ENCODE peak calls at places on chromosomes 2 and 18, in five cellular contexts. P is PC-3, M is GM23248, O is endothelial cell of umbilical vein, H is OCI-LY7. N is an unnamed sample.
A peak's percentile ranks its signal among the peaks of the same experiment; 100 is the strongest.

GRCh38 chr2:25977768-25978167 is 4.5 kb downstream of the KIF3C start:
- DNase-seq in P (peak; percentile 97), M (peak; percentile 69), O (no peak), H (no peak), N (no peak)

GRCh38 chr2:38751043-38751846 is at the start of gene SRSF7:
- DNase-seq in P (peak; percentile 99), M (peak; percentile 99), O (peak; percentile 99), H (peak; percentile 98), N (peak; percentile 99)

GRCh38 chr18:23950644-23951043 is 63.9 kb upstream of the TTC39C start:
- DNase-seq in P (no peak), M (no peak), O (no peak), H (no peak), N (no peak)

GRCh38 chr18:73060666-73061270 is 193.0 kb upstream of the NETO1 start:
- DNase-seq in P (peak; percentile 10), M (peak; percentile 2), O (no peak), H (no peak), N (no peak)

GRCh38 chr18:12030667-12031066 is 49.4 kb downstream of the IMPA2 start:
- DNase-seq in P (no peak), M (no peak), O (no peak), H (no peak), N (no peak)

GRCh38 chr2:84888401-84889276 is 7.8 kb upstream of the TRABD2A start:
- DNase-seq in P (no peak), M (peak; percentile 82), O (no peak), H (peak; percentile 83), N (peak; percentile 49)

GRCh38 chr2:20205915-20206524 is 18.9 kb downstream of the SDC1 start:
- DNase-seq in P (no peak), M (no peak), O (no peak), H (no peak), N (no peak)

GRCh38 chr2:16250886-16251285 is 310.5 kb downstream of the MYCN start:
- DNase-seq in P (peak; percentile 46), M (no peak), O (no peak), H (no peak), N (no peak)

GRCh38 chr2:118539290-118539689 is 308.2 kb downstream of the EN1 start:
- DNase-seq in P (peak; percentile 57), M (peak; percentile 75), O (no peak), H (peak; percentile 12), N (peak; percentile 46)

GRCh38 chr2:158797963-158798700 is 3.0 kb downstream of the DAPL1 start:
- DNase-seq in P (no peak), M (peak; percentile 71), O (peak; percentile 37), H (no peak), N (no peak)

GRCh38 chr2:77434880-77435279 is 87.3 kb downstream of the LRRTM4 start:
- DNase-seq in P (no peak), M (no peak), O (no peak), H (no peak), N (no peak)

GRCh38 chr2:199458806-199459285 is 1.1 kb upstream of the SATB2 start:
- DNase-seq in P (peak; percentile 29), M (peak; percentile 71), O (peak; percentile 56), H (peak; percentile 80), N (no peak)

GRCh38 chr2:118642501-118642900 is 204.9 kb downstream of the EN1 start:
- DNase-seq in P (no peak), M (peak; percentile 55), O (no peak), H (no peak), N (no peak)

GRCh38 chr2:40554665-40555294 is 102.9 kb upstream of the SLC8A1 start:
- DNase-seq in P (peak; percentile 81), M (peak; percentile 37), O (peak; percentile 69), H (peak; percentile 72), N (peak; percentile 68)

GRCh38 chr2:196336715-196337617 is 165.6 kb upstream of the STK17B start:
- DNase-seq in P (peak; percentile 70), M (peak; percentile 74), O (peak; percentile 43), H (peak; percentile 49), N (peak; percentile 53)

GRCh38 chr2:7567646-7568045 is 650.4 kb downstream of the RNF144A start:
- DNase-seq in P (no peak), M (no peak), O (no peak), H (peak; percentile 94), N (no peak)

GRCh38 chr18:48410095-48410920 is 1.1 kb upstream of the ZBTB7C start:
- DNase-seq in P (peak; percentile 67), M (peak; percentile 94), O (peak; percentile 84), H (peak; percentile 49), N (peak; percentile 94)

GRCh38 chr18:11146238-11146946 is 3.0 kb downstream of the PIEZO2 start:
- DNase-seq in P (no peak), M (no peak), O (no peak), H (no peak), N (no peak)

GRCh38 chr2:144582651-144583361 is 62.9 kb upstream of the ZEB2 start:
- DNase-seq in P (no peak), M (no peak), O (peak; percentile 91), H (no peak), N (no peak)

GRCh38 chr2:12672711-12673315 is 43.9 kb upstream of the TRIB2 start:
- DNase-seq in P (no peak), M (no peak), O (peak; percentile 38), H (no peak), N (no peak)

GRCh38 chr18:46916551-46917107 is 678 bp downstream of the PIAS2 start:
- DNase-seq in P (no peak), M (peak; percentile 61), O (peak; percentile 56), H (peak; percentile 42), N (no peak)

GRCh38 chr18:48996901-48997463 is 46.2 kb upstream of the SMAD7 start:
- DNase-seq in P (peak; percentile 66), M (peak; percentile 95), O (no peak), H (no peak), N (peak; percentile 77)

GRCh38 chr2:84832772-84833461 is 48.0 kb downstream of the TRABD2A start:
- DNase-seq in P (no peak), M (no peak), O (no peak), H (peak; percentile 43), N (no peak)

GRCh38 chr18:58896268-58896667 is 31.6 kb downstream of the ZNF532 start:
- DNase-seq in P (no peak), M (no peak), O (no peak), H (peak; percentile 70), N (no peak)

GRCh38 chr2:186543561-186544131 is 46.2 kb upstream of the ITGAV start:
- DNase-seq in P (peak; percentile 50), M (peak; percentile 76), O (peak; percentile 87), H (no peak), N (peak; percentile 6)

GRCh38 chr2:112996635-112997034 is 8.6 kb upstream of the IL36A start:
- DNase-seq in P (no peak), M (no peak), O (no peak), H (peak; percentile 15), N (no peak)

GRCh38 chr18:55268629-55269275 is 309.5 kb upstream of the CCDC68 start:
- DNase-seq in P (no peak), M (no peak), O (no peak), H (no peak), N (no peak)

GRCh38 chr2:19362094-19362649 is 3.7 kb upstream of the OSR1 start:
- DNase-seq in P (peak; percentile 44), M (peak; percentile 57), O (no peak), H (peak; percentile 9), N (no peak)

GRCh38 chr2:26725516-26725810 is 32.9 kb downstream of the KCNK3 start:
- DNase-seq in P (no peak), M (no peak), O (no peak), H (no peak), N (no peak)

GRCh38 chr18:644395-645004 is 13.0 kb upstream of the TYMS start:
- DNase-seq in P (peak; percentile 54), M (no peak), O (no peak), H (no peak), N (no peak)
- H3K27ac ChIP-seq in P (no peak overlapping the region), M (no peak overlapping the region), O (no peak overlapping the region), H (no peak overlapping the region), N (no peak overlapping the region)

GRCh38 chr18:77053616-77054287 is 78.8 kb downstream of the MBP start:
- DNase-seq in P (no peak), M (no peak), O (no peak), H (no peak), N (no peak)

GRCh38 chr18:77056399-77057015 is 76.1 kb downstream of the MBP start:
- DNase-seq in P (no peak), M (peak; percentile 25), O (no peak), H (no peak), N (peak; percentile 78)

GRCh38 chr18:77055429-77056310 is 76.9 kb downstream of the MBP start:
- DNase-seq in P (no peak), M (no peak), O (no peak), H (peak; percentile 62), N (no peak)

GRCh38 chr18:77054288-77054605 is 78.3 kb downstream of the MBP start:
- DNase-seq in P (no peak), M (no peak), O (no peak), H (peak; percentile 32), N (no peak)

DNA sequence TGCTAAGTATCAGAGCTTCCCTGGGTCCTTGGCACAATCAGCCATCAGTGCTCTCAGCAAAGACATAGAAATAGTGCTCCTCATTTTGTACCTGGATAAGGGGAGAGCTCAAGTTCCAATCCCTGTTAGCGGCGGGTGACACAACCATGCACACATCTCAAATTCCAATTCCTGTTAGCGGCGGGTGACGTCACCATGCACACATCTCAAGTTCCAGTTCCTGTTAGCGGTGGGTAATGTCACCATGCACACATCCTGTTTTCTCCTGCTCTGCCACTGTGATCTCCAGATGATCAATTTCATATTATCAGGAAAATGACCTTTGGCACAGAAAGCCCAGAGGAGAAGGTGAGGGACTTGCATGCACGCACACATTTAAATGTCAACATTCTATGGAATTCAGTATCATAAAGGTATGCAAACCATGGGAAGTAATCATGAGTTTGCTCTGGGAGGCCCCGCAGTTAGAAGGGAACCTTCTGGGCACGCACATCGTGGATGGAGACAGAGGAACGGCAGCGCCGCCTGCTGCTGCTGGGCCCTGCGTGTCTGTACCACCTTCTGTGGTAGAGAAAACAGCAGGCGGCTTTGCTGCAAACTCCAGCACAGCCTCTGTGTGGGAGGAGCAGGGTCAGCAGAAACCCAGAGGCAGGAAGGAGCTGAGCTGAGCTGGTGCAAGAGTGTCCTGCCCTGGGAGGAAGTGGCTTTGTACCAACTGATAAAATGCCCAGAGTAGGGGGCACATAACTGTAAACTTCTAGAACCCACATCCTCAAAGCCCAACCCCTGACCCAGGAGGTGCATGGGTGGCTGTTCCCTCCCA is 77.8 kb downstream of the MBP start:
- DNase-seq in P (peak; percentile 93), M (peak; percentile 88), O (peak; percentile 88), H (peak; percentile 83), N (peak; percentile 94)
- H3K4me2 ChIP-seq in P (peak overlapping the region; percentile 67), M (peak overlapping the region; percentile 30), O (peak overlapping the region; percentile 63), H (peak overlapping the region; percentile 82), N (peak overlapping the region; percentile 63)

GRCh38 chr2:36539631-36540030 is 58.3 kb downstream of the FEZ2 start:
- DNase-seq in P (peak; percentile 61), M (peak; percentile 86), O (no peak), H (no peak), N (no peak)

GRCh38 chr2:36535099-36535498 is 62.9 kb downstream of the FEZ2 start:
- DNase-seq in P (no peak), M (no peak), O (no peak), H (no peak), N (no peak)

GRCh38 chr2:36536776-36537175 is 61.2 kb downstream of the FEZ2 start:
- DNase-seq in P (no peak), M (no peak), O (no peak), H (no peak), N (no peak)

GRCh38 chr2:36540986-36541750 is 56.8 kb downstream of the FEZ2 start:
- DNase-seq in P (no peak), M (peak; percentile 42), O (no peak), H (no peak), N (no peak)

GRCh38 chr2:36538345-36538744 is 59.6 kb downstream of the FEZ2 start:
- DNase-seq in P (no peak), M (peak; percentile 44), O (no peak), H (no peak), N (no peak)
- H3K4me1 ChIP-seq in P (peaks cover 8% of the 10 kb centered on the region), M (peaks cover 37% of the 10 kb centered on the region), O (peaks cover 60% of the 10 kb centered on the region), H (no peaks in the 10 kb centered on the region), N (no peaks in the 10 kb centered on the region)

GRCh38 chr2:37326285-37326684 is 1.7 kb upstream of the PRKD3 start:
- DNase-seq in P (peak; percentile 66), M (peak; percentile 93), O (peak; percentile 57), H (no peak), N (peak; percentile 63)
- H3K27ac ChIP-seq in P (no peak overlapping the region), M (peak overlapping the region; percentile 77), O (no peak overlapping the region), H (no peak overlapping the region), N (peak overlapping the region; percentile 81)

N was measured in hepatocyte.